ENCODE peak calls at places on chromosomes 12 and 14, in ten cellular contexts. U, F, S, Y, K, X, T, D, O and W are unnamed samples.

GRCh38 chr14:31950760-31951637 is 126.1 kb upstream of the ARHGAP5 start:
- DNase-seq in U (peak), F (peak), S (no peak), Y (peak), K (no peak), X (no peak), T (peak), D (peak), O (peak), W (no peak)

GRCh38 chr12:113196582-113196981 is 11.1 kb downstream of the RITA1 start:
- DNase-seq in U (no peak), F (no peak), S (no peak), Y (no peak), K (no peak), X (no peak), T (no peak), D (no peak), O (no peak), W (no peak)

GRCh38 chr14:68395585-68395984 is 397.3 kb downstream of the ZFP36L1 start:
- DNase-seq in U (peak), F (no peak), S (no peak), Y (no peak), K (no peak), X (no peak), T (peak), D (no peak), O (no peak), W (no peak)

GRCh38 chr14:104741803-104742251 is 11.1 kb upstream of the SIVA1 start:
- DNase-seq in U (no peak), F (no peak), S (no peak), Y (no peak), K (no peak), X (no peak), T (no peak), D (no peak), O (no peak), W (no peak)

GRCh38 chr12:47876404-47876960 is 28.3 kb downstream of the VDR start:
- DNase-seq in U (no peak), F (no peak), S (no peak), Y (no peak), K (no peak), X (no peak), T (no peak), D (no peak), O (no peak), W (no peak)

GRCh38 chr12:77685112-77685511 is 145.6 kb upstream of the NAV3 start:
- DNase-seq in U (peak), F (peak), S (no peak), Y (peak), K (no peak), X (no peak), T (peak), D (peak), O (no peak), W (no peak)

GRCh38 chr12:37672655-37673260 is 643.8 kb upstream of the ALG10B start:
- DNase-seq in U (no peak), F (no peak), S (no peak), Y (no peak), K (no peak), X (no peak), T (no peak), D (no peak), O (no peak), W (no peak)

GRCh38 chr12:62576503-62576902 is 109.9 kb downstream of the MON2 start:
- DNase-seq in U (no peak), F (no peak), S (no peak), Y (no peak), K (no peak), X (no peak), T (no peak), D (no peak), O (no peak), W (no peak)

GRCh38 chr12:27292718-27293117 is 39.9 kb upstream of the BMAL2 start:
- DNase-seq in U (no peak), F (no peak), S (no peak), Y (no peak), K (no peak), X (no peak), T (no peak), D (no peak), O (no peak), W (no peak)

GRCh38 chr12:31491395-31491794 is 99.5 kb downstream of the DENND5B start:
- DNase-seq in U (no peak), F (no peak), S (no peak), Y (no peak), K (no peak), X (no peak), T (no peak), D (no peak), O (no peak), W (no peak)